ENCODE peak calls at places on chromosome X, in four cellular contexts. B is PC-3, G is GM23338, K is MM.1S. W is an unnamed sample. For H3F3A, the result is how much of the 10 kb centered on the place peaks cover.

GRCh38 chrX:111823068-111823467 is 52.9 kb upstream of the TRPC5OS start:
- DNase-seq in B (peak), G (peak), K (no peak), W (peak)

GRCh38 chrX:153968754-153969124 is 2.9 kb downstream of the HCFC1 start:
- DNase-seq in B (peak), G (peak), K (peak), W (peak)

GRCh38 chrX:10617964-10618342 is 2.4 kb downstream of the MID1 start:
- DNase-seq in B (peak), G (no peak), K (no peak), W (no peak)

GRCh38 chrX:113966791-113967190 is 617.1 kb upstream of the HTR2C start:
- DNase-seq in B (no peak), G (no peak), K (no peak), W (no peak)

GRCh38 chrX:26050099-26050498 is 88.0 kb upstream of the MAGEB18 start:
- DNase-seq in B (peak), G (no peak), K (no peak), W (no peak)

GRCh38 chrX:105282077-105282476 is 61.6 kb upstream of the TEX13A start:
- DNase-seq in B (peak), G (no peak), K (no peak), W (no peak)

GRCh38 chrX:125387945-125388344 is 68.3 kb downstream of the TEX13C start:
- DNase-seq in B (no peak), G (no peak), K (no peak), W (no peak)

GRCh38 chrX:16113978-16114554 is 9.3 kb upstream of the GRPR start:
- DNase-seq in B (no peak), G (no peak), K (no peak), W (no peak)

GRCh38 chrX:31132803-31133202 is 61.0 kb upstream of the FTHL17 start:
- DNase-seq in B (no peak), G (no peak), K (no peak), W (peak)

GRCh38 chrX:48025561-48025960 is 18.8 kb downstream of the SPACA5 start:
- DNase-seq in B (peak), G (peak), K (peak), W (peak)

DNA sequence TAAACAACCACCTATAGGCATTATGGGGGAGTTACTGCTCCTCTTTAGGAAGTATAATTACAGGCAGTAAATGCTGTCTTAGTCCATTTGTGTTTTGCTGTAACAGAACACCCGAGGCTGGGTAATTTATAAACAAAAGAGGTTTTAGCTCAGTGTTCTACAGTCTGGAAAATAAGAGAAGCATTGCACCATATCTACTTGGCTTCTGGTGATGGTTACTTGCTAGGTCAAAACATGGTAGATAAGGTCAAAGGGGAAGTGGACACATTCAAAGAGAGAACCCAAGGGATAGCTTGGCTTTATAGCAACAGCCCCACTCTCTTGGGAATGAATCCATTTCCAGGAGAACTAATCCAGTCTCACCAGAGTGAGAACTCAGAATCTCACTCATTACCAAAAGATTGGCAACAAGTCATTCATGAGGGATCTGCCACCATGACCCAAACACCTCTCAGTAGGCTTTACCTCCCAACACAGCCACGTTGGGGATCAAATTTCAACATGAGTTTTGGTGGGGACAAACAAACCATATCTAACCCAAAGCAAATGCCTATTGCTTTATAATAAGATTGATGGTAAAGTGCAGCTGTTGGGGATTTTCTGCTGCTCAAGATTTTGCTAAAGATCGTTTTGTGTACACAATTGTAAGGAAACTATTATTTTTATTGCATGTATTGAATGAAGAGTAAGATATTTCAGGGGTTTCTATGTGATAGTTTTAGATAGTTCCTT is 32.6 kb downstream of the STAG2 start:
- DNase-seq in B (no peak), G (no peak), K (no peak), W (no peak)
- TF ChIP-seq CTCF in B (no peak), G (no peak), K (no peak), W (no peak)

DNA sequence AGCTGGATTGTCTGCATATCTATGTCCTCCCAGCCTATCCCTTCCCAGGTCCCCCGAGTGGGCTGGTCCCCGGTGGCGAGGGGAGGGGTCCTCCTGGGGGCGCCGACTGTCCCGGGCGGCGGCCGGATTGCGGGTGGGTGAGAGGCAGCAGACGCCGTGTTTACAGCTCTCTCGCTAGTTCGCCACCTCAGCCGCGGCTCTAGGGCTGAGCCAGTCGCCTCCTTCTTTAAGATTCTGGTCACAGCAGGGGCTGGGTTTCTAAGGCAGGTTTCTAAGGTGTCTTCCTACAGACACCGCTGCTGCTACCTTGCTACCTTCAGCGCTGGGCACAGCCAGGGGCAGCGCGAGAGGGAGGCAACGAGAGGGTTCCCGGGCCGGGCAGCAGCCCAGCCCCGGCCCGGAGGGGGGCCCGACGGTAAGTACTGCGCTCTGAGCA is 57.2 kb downstream of the FRMPD3 start:
- DNase-seq in B (no peak), G (peak), K (no peak), W (no peak)
- TF ChIP-seq EZH2 in B (no peak), G (no peak), K (no peak), W (peak)

DNA sequence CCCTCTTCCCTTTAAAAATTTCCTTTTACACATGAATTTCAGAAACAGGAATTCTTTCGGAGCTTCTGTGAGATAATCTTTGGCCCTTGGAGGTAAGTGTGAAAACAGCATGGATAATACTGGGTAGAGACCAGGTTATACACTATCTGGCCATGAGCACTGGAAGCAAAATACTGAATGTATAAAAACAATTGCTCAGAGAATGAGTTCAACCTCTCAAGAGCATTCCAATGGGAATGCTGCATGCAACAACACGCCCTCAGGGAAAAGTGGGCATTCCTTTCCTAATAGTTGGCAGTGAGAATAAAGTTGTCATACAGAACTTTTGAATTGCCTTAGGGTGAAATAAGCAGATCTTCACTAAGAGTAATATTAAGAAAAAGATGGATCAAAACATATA is 574.8 kb upstream of the DIPK2B start:
- DNase-seq in B (peak), G (peak), K (no peak), W (no peak)
- H3F3A ChIP-seq in B (under half), G (under half), K (under half), W (under half)

DNA sequence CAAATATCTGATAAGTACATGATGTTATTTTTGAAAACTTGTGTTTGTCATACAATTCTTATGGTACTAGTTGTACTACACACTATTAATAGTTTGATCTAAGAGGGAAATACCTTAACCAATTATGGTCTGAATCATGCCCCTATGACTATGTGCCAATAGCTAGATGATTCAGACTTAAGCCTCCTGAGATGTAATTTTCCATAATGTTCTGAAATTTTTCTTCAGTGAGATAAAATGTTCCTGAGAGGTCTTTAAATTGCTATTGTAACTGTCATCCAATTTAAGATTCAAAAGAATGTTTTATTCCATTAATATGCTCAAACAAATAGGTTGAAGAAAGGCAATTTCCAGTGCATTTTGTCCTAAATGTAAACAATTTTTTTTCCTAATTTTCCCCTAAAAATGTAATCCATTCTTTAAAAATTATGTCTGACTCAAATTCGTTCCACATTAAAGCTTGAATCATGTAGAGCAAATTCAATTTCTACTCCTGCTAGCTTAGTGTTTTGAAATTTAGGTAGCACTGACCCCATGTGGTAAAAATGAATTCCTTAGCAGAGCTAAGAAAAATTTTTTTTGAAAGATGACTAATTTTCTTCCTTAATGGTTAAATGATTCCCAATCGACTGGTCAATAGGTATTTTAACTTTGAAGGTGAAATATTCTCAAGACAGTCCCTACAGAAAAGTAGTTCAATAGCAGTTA is 49.1 kb downstream of the APOOL start:
- DNase-seq in B (peak), G (no peak), K (no peak), W (no peak)
- TF ChIP-seq CTCF in B (peak), G (peak), K (peak), W (peak)

DNA sequence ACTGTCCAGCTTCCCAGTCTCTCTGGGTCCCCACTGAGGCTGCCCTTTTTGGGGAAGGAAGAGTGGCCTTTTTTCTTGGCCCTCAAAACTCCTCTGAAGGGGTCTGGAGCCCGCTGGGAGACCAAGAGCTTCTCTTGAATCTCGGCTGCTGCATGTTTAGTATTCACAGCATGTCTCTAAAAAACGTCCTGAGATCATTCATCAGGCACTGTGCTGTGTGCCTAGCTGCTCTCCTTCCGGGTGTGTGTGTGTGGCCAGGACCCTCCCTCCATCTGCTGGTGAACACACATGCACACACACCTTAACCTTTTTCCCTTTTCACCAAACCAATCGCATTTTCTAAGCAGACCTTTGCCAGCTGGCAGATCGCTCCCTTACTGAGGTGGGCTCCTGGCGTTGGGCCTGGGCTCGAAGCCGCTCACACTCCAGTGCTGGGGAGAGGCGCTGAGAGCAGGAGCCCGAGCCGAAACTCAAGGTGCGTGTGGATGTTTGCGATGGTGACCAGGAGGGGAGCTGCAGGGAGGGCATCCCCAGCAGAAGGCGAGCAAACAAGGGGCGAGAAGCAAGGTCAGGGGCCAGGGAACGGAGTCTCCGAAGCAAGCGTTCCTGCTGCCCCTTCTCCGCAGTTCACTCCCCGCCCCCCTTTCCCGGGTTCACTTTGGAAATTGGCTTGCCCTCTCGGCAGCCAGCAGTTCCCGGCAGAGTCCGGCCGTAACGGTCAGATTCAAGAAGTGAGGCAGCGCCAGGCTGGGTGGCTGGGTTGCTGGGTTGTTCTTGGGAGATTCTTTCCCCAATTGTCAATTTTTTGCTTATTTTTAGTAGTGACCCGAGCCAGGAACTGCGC is 605 bp upstream of the FRMPD3 start:
- DNase-seq in B (peak), G (peak), K (peak), W (peak)
- TF ChIP-seq EZH2 in B (no peak), G (no peak), K (no peak), W (no peak)

GRCh38 chrX:71543316-71543715 is 10.4 kb downstream of the OGT start:
- DNase-seq in B (peak), G (no peak), K (no peak), W (no peak)
- H3F3A ChIP-seq in B (under half), G (under half), K (under half), W (under half)

GRCh38 chrX:138771042-138771441 is 59.5 kb upstream of the FGF13 start:
- DNase-seq in B (no peak), G (no peak), K (no peak), W (no peak)
- TF ChIP-seq CTCF in B (no peak), G (no peak), K (no peak), W (no peak)